ENCODE peak calls at places on chromosomes 3 and 15, in ten cellular contexts. Q is AG09309, J is RWPE2, N is fibroblast of lung, C is GM12878, K is upper lobe of right lung, U is lower lobe of right lung, D is kidney epithelial cell, I is cardiac fibroblast, P is mammary epithelial cell. E is an unnamed sample.

GRCh38 chr3:161859870-161860450 is 363.4 kb downstream of the OTOL1 start:
- DNase-seq in Q (no peak), J (no peak), N (no peak), C (no peak), K (no peak), U (no peak), D (no peak), I (no peak), P (no peak), E (no peak)

GRCh38 chr15:73495171-73495570 is 52.2 kb downstream of the REC114 start:
- DNase-seq in Q (no peak), J (no peak), N (peak), C (no peak), K (no peak), U (no peak), D (no peak), I (peak), P (no peak), E (no peak)

GRCh38 chr15:81955709-81956108 is 90.1 kb downstream of the MEX3B start:
- DNase-seq in Q (no peak), J (no peak), N (peak), C (no peak), K (no peak), U (no peak), D (no peak), I (no peak), P (no peak), E (no peak)

GRCh38 chr3:112374334-112374734 is 41.4 kb downstream of the CD200 start:
- DNase-seq in Q (no peak), J (no peak), N (peak), C (no peak), K (no peak), U (no peak), D (no peak), I (peak), P (peak), E (no peak)

GRCh38 chr3:151226088-151226563 is 23.1 kb upstream of the GPR171 start:
- DNase-seq in Q (peak), J (no peak), N (peak), C (no peak), K (no peak), U (no peak), D (peak), I (peak), P (peak), E (no peak)

GRCh38 chr15:76756371-76756770 is 148.8 kb downstream of the SCAPER start:
- DNase-seq in Q (peak), J (no peak), N (no peak), C (no peak), K (no peak), U (no peak), D (no peak), I (peak), P (no peak), E (no peak)

GRCh38 chr3:96480881-96481280 is 333.5 kb upstream of the EPHA6 start:
- DNase-seq in Q (no peak), J (no peak), N (no peak), C (no peak), K (no peak), U (no peak), D (no peak), I (no peak), P (no peak), E (no peak)

GRCh38 chr3:196175717-196176116 is 35.5 kb downstream of the ZDHHC19 start:
- DNase-seq in Q (no peak), J (no peak), N (no peak), C (no peak), K (no peak), U (peak), D (no peak), I (no peak), P (no peak), E (no peak)

GRCh38 chr3:67654832-67655152 is 380 bp upstream of the SUCLG2 start:
- DNase-seq in Q (no peak), J (no peak), N (no peak), C (no peak), K (no peak), U (no peak), D (no peak), I (no peak), P (no peak), E (no peak)

GRCh38 chr3:107752202-107752990 is 229.6 kb downstream of the BBX start:
- DNase-seq in Q (no peak), J (no peak), N (peak), C (no peak), K (no peak), U (no peak), D (no peak), I (peak), P (no peak), E (no peak)

GRCh38 chr15:73900129-73900712 is 26.0 kb upstream of the LOXL1 start:
- DNase-seq in Q (no peak), J (peak), N (no peak), C (no peak), K (no peak), U (no peak), D (no peak), I (no peak), P (no peak), E (no peak)

GRCh38 chr3:186772281-186772885 is 11.0 kb upstream of the EIF4A2 start:
- DNase-seq in Q (no peak), J (no peak), N (no peak), C (no peak), K (no peak), U (no peak), D (no peak), I (no peak), P (no peak), E (no peak)

GRCh38 chr3:132622148-132622547 is 25.1 kb downstream of the ACKR4 start:
- DNase-seq in Q (no peak), J (no peak), N (no peak), C (no peak), K (no peak), U (no peak), D (no peak), I (no peak), P (no peak), E (no peak)

GRCh38 chr3:69784854-69785523 is 45.7 kb downstream of the MITF start:
- DNase-seq in Q (peak), J (no peak), N (peak), C (no peak), K (peak), U (peak), D (peak), I (peak), P (peak), E (no peak)

GRCh38 chr3:39192490-39193092 is at the start of gene XIRP1:
- DNase-seq in Q (no peak), J (no peak), N (peak), C (no peak), K (no peak), U (no peak), D (no peak), I (no peak), P (no peak), E (no peak)

GRCh38 chr15:89785064-89785770 is 9.1 kb downstream of the MESP2 start:
- DNase-seq in Q (no peak), J (peak), N (no peak), C (no peak), K (no peak), U (no peak), D (no peak), I (no peak), P (no peak), E (no peak)

GRCh38 chr15:73716417-73716816 is 32.2 kb downstream of the CD276 start:
- DNase-seq in Q (no peak), J (no peak), N (no peak), C (no peak), K (peak), U (peak), D (no peak), I (no peak), P (no peak), E (no peak)

GRCh38 chr3:101835676-101836075 is 13.6 kb upstream of the NFKBIZ start:
- DNase-seq in Q (no peak), J (no peak), N (no peak), C (no peak), K (no peak), U (no peak), D (no peak), I (no peak), P (no peak), E (no peak)

GRCh38 chr3:28752290-28752689 is 403.7 kb upstream of the AZI2 start:
- DNase-seq in Q (no peak), J (no peak), N (no peak), C (no peak), K (no peak), U (no peak), D (no peak), I (no peak), P (no peak), E (no peak)

GRCh38 chr3:159150176-159150575 is 348.3 kb downstream of the MFSD1 start:
- DNase-seq in Q (no peak), J (no peak), N (no peak), C (no peak), K (no peak), U (no peak), D (no peak), I (no peak), P (no peak), E (no peak)

GRCh38 chr3:115698851-115699535 is 75.7 kb downstream of the GAP43 start:
- DNase-seq in Q (no peak), J (no peak), N (no peak), C (no peak), K (no peak), U (no peak), D (no peak), I (peak), P (peak), E (no peak)

GRCh38 chr15:85771781-85772445 is 22.8 kb downstream of the KLHL25 start:
- DNase-seq in Q (peak), J (no peak), N (peak), C (no peak), K (peak), U (peak), D (no peak), I (peak), P (no peak), E (no peak)

GRCh38 chr3:172707967-172708366 is 2.9 kb downstream of the NCEH1 start:
- DNase-seq in Q (peak), J (no peak), N (peak), C (no peak), K (no peak), U (no peak), D (no peak), I (peak), P (peak), E (no peak)

GRCh38 chr3:179565496-179565895 is 2.8 kb downstream of the ACTL6A start:
- DNase-seq in Q (no peak), J (no peak), N (no peak), C (peak), K (no peak), U (no peak), D (no peak), I (no peak), P (peak), E (no peak)

GRCh38 chr3:46721009-46721408 is 3.3 kb upstream of the PRSS50 start:
- DNase-seq in Q (no peak), J (no peak), N (no peak), C (no peak), K (no peak), U (no peak), D (no peak), I (no peak), P (no peak), E (no peak)
- TF ChIP-seq CTCF in Q (no peak), J (no peak), N (no peak), C (no peak), K (no peak), U (no peak), D (no peak), I (no peak), P (no peak), E (no peak)

GRCh38 chr15:31433101-31433500 is 106.5 kb downstream of the KLF13 start:
- DNase-seq in Q (no peak), J (no peak), N (no peak), C (no peak), K (no peak), U (no peak), D (no peak), I (no peak), P (no peak), E (no peak)

GRCh38 chr15:31435891-31436628 is 109.4 kb downstream of the KLF13 start:
- DNase-seq in Q (no peak), J (no peak), N (no peak), C (no peak), K (no peak), U (no peak), D (no peak), I (no peak), P (no peak), E (no peak)

GRCh38 chr15:31435256-31435781 is 108.7 kb downstream of the KLF13 start:
- DNase-seq in Q (peak), J (no peak), N (peak), C (peak), K (peak), U (peak), D (no peak), I (peak), P (peak), E (peak)

GRCh38 chr15:31433574-31433973 is 106.9 kb downstream of the KLF13 start:
- DNase-seq in Q (no peak), J (no peak), N (no peak), C (no peak), K (no peak), U (no peak), D (no peak), I (no peak), P (no peak), E (no peak)

DNA sequence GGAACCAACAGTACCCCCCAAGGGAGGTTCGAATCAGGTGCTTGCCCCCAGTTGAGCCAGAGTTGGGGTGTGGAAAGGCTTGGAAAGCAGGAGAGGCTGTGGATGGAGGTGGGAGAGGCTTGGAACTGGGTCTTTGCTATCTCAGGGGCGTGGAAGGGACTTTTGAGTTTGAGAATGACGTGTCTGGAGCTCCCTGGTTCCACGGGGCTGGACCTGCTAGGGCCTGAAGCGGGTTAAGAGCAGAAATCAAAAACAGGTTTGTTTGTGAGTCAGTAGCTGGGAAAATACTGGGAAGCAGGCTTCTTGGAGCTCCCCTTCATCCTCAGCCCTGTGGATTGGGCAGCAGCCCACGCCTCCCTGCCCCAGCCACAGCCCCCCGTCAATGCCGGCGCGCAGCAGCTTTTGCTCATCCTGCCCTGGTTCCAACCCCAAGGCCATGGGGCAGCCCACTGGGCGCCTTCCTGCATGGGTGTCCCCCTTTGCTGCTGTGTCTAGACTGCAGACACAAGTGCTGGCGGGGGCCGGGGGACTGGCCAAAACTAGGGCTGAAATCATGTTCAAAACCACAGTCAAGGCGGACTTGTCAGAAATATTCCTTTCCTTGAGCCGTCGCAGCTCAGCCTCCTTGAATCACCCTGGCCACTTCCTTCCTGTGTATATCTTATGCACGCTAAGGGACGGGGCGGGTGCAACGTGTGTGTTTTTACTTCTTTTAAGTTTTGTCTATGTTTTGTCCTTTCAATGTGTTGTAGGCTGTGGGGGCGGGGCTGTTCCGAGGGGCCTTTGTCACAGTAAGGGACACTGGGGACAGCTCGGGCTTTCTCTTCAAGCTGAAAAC is 108.0 kb downstream of the KLF13 start:
- DNase-seq in Q (peak), J (no peak), N (peak), C (peak), K (peak), U (peak), D (no peak), I (peak), P (peak), E (peak)
- H3K4me3 ChIP-seq in Q (peak), J (no peak), N (peak), C (peak), K (peak), U (peak), D (no peak), I (no peak), P (no peak), E (peak)

DNA sequence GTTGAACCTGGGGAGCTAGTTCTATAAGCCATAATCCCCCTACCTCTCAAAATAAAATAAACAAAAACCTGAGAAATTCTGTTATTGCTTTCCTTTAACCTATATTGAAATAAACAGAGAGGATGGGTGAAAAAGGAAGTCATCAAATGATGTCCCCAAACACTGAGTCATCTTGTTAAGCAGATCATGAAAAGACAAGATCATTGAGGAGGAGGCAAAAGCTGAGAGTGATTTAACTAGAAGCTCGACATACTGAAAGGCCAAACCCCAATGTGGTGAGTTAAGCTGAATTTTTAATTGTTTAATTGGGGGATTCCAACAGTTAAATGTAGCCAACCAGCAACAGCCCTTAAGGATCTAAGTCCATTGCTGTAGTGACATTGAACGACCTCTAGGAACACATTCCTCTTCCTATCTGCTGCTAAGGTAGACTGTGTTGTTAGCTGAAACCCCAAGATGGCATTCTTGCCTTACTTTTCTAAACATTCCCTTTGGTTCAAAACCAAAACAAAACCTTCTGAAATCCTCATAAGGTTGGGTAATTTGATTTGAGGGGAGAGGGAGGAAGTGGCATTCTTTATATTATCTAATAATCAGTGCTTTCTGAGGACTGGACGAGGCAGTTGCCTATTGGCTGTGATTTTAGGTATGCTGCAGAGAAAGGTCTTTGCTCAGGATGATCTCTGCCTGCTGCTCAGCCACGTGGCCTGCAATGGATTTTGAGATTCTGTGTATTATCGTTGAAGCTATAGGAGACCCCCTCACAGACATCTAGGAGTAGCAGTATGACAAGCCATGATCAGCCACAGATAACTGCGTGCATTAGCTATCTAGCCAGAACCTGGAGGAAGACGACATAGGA is 62.7 kb upstream of the BNIP2 start:
- DNase-seq in Q (no peak), J (no peak), N (peak), C (no peak), K (no peak), U (no peak), D (no peak), I (peak), P (peak), E (no peak)
- TF ChIP-seq CTCF in Q (peak), J (peak), N (peak), C (peak), K (peak), U (peak), D (peak), I (peak), P (peak), E (peak)

DNA sequence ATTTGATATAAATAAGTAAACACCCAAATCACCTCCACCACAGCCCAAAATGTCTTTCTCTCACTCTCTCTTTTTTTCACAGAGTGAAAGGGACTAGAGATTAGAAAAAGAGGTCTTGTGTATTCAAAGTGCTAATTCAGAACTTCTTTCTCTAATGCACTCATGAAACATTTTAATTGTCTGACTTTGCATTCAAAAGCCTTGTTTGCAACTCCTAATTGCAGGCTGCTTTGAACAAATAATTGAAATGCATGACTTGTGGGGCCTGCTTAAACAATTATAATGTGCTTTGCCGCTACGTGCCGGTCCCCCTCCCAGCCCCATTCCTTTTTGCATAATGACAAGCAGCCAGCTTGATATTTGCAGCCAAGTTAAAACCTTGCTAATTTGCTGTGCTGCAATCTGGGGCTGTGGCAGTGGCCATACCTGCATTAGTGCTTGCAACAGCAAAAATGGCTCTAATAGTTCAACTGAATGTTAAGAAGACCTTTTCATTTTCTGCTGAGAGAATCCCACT is 114.5 kb downstream of the FOXB1 start:
- DNase-seq in Q (no peak), J (no peak), N (no peak), C (no peak), K (no peak), U (no peak), D (no peak), I (no peak), P (no peak), E (no peak)
- H3K4me3 ChIP-seq in Q (no peak), J (no peak), N (no peak), C (no peak), K (no peak), U (no peak), D (no peak), I (no peak), P (no peak), E (no peak)

DNA sequence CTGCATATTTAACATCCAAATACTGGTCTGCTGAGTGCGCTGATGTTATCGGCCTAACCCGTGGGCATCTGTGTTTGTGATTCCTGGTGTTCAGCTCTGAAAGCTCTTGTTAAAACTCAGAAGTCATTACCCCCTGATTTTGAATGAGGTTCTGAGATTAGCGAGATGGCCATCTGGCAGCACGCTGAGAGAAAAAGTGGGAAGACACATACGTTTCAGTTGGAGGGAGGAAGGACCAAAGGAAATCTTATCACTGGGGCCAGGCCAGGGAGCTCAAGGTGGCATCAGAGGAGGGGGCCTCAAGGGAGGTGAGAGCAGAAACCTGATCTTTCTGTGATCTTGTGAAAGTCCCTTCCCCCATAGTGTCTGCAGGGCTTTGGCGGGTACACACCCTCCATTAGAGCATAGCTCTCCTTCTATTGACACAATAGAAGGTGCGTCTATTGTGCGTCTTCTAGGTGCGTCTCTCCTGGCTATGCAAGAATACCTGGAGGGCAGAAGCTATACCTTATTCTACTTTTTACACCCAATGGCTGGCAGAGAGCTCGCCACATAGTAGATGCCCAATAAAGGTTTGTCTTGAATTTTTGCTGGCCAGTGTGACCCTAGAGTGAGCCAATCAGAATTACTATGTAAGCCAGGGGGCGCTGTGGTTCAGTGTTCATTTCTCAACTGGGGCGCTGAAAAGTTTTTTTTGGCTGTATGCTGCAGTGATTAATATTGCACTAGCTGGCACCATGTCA is 182.4 kb downstream of the SHQ1 start:
- DNase-seq in Q (no peak), J (no peak), N (peak), C (no peak), K (no peak), U (no peak), D (no peak), I (peak), P (peak), E (no peak)
- TF ChIP-seq CTCF in Q (peak), J (peak), N (peak), C (peak), K (peak), U (peak), D (peak), I (peak), P (peak), E (peak)

DNA sequence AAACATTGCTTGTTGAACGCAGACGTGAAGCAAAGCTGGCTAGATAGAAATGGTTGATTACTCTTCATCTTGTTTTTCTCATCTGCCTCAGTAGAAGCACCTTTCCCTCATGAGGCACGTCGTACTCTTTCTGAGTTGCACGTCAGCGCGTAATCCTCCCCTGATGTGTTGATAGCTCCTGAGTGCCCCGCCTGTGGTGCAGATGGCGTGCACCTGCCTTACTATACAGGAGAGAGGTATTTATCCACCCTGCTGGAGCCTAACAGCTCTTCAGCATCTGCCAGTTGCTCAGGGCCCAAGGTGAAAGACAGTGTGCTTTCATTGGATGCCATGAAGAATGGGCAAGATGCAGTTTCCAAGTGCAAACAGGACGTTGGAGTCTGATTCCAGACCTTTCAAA is 18.0 kb downstream of the MAP6D1 start:
- DNase-seq in Q (no peak), J (no peak), N (no peak), C (no peak), K (no peak), U (no peak), D (no peak), I (no peak), P (no peak), E (no peak)
- H3K4me3 ChIP-seq in Q (no peak), J (no peak), N (no peak), C (no peak), K (no peak), U (no peak), D (no peak), I (no peak), P (no peak), E (no peak)